ENCODE peak calls at places on chromosomes 7 and 10, in eight cellular contexts. One of them, this sample, is unnamed.

GRCh38 chr10:58266003-58266825 is 1.5 kb downstream of the IPMK start:
- DNase-seq in RWPE1: peak; percentile 22
- DNase-seq in M059J: peak; percentile 81
- DNase-seq in LoVo: no peak
- DNase-seq in heart left ventricle: no peak
- DNase-seq in posterior vena cava: no peak
- DNase-seq in stimulated activated CD8-positive, alpha-beta memory T cell treated with anti-CD3 and anti-CD28 coated beads, Interleukin-7, amount 100 ng/mL, for 4 hours: no peak
- DNase-seq in brain microvascular endothelial cell: peak; percentile 57
- DNase-seq in this sample: no peak

GRCh38 chr7:70193514-70193913 is 595.2 kb downstream of the AUTS2 start:
- DNase-seq in RWPE1: no peak
- DNase-seq in M059J: peak; percentile 27
- DNase-seq in LoVo: no peak
- DNase-seq in heart left ventricle: no peak
- DNase-seq in posterior vena cava: no peak
- DNase-seq in stimulated activated CD8-positive, alpha-beta memory T cell treated with anti-CD3 and anti-CD28 coated beads, Interleukin-7, amount 100 ng/mL, for 4 hours: no peak
- DNase-seq in brain microvascular endothelial cell: no peak
- DNase-seq in this sample: no peak

GRCh38 chr10:24893127-24893526 is 59.3 kb downstream of the PRTFDC1 start:
- DNase-seq in RWPE1: no peak
- DNase-seq in M059J: no peak
- DNase-seq in LoVo: no peak
- DNase-seq in heart left ventricle: no peak
- DNase-seq in posterior vena cava: no peak
- DNase-seq in stimulated activated CD8-positive, alpha-beta memory T cell treated with anti-CD3 and anti-CD28 coated beads, Interleukin-7, amount 100 ng/mL, for 4 hours: no peak
- DNase-seq in brain microvascular endothelial cell: no peak
- DNase-seq in this sample: no peak

GRCh38 chr7:123581162-123581459 is 20.5 kb upstream of the ASB15 start:
- DNase-seq in RWPE1: no peak
- DNase-seq in M059J: no peak
- DNase-seq in LoVo: no peak
- DNase-seq in heart left ventricle: no peak
- DNase-seq in posterior vena cava: no peak
- DNase-seq in stimulated activated CD8-positive, alpha-beta memory T cell treated with anti-CD3 and anti-CD28 coated beads, Interleukin-7, amount 100 ng/mL, for 4 hours: no peak
- DNase-seq in brain microvascular endothelial cell: no peak
- DNase-seq in this sample: no peak

GRCh38 chr10:63673246-63673645 is 152.0 kb downstream of the REEP3 start:
- DNase-seq in RWPE1: peak; percentile 49
- DNase-seq in M059J: no peak
- DNase-seq in LoVo: no peak
- DNase-seq in heart left ventricle: no peak
- DNase-seq in posterior vena cava: no peak
- DNase-seq in stimulated activated CD8-positive, alpha-beta memory T cell treated with anti-CD3 and anti-CD28 coated beads, Interleukin-7, amount 100 ng/mL, for 4 hours: no peak
- DNase-seq in brain microvascular endothelial cell: no peak
- DNase-seq in this sample: no peak

GRCh38 chr7:134058980-134059379 is 68.2 kb upstream of the LRGUK start:
- DNase-seq in RWPE1: no peak
- DNase-seq in M059J: peak; percentile 2
- DNase-seq in LoVo: no peak
- DNase-seq in heart left ventricle: no peak
- DNase-seq in posterior vena cava: no peak
- DNase-seq in stimulated activated CD8-positive, alpha-beta memory T cell treated with anti-CD3 and anti-CD28 coated beads, Interleukin-7, amount 100 ng/mL, for 4 hours: no peak
- DNase-seq in brain microvascular endothelial cell: no peak
- DNase-seq in this sample: no peak

GRCh38 chr10:28681345-28681763 is 4.0 kb downstream of the BAMBI start:
- DNase-seq in RWPE1: no peak
- DNase-seq in M059J: no peak
- DNase-seq in LoVo: no peak
- DNase-seq in heart left ventricle: no peak
- DNase-seq in posterior vena cava: no peak
- DNase-seq in stimulated activated CD8-positive, alpha-beta memory T cell treated with anti-CD3 and anti-CD28 coated beads, Interleukin-7, amount 100 ng/mL, for 4 hours: no peak
- DNase-seq in brain microvascular endothelial cell: no peak
- DNase-seq in this sample: no peak

GRCh38 chr7:157854066-157854891 is 517.5 kb downstream of the DNAJB6 start:
- DNase-seq in RWPE1: no peak
- DNase-seq in M059J: no peak
- DNase-seq in LoVo: no peak
- DNase-seq in heart left ventricle: peak; percentile 77
- DNase-seq in posterior vena cava: peak; percentile 93
- DNase-seq in stimulated activated CD8-positive, alpha-beta memory T cell treated with anti-CD3 and anti-CD28 coated beads, Interleukin-7, amount 100 ng/mL, for 4 hours: no peak
- DNase-seq in brain microvascular endothelial cell: no peak
- DNase-seq in this sample: peak; percentile 93

This sample was measured in spleen.